ENCODE peak calls at places on chromosomes 12 and 14, in four cellular contexts. One of them, this sample, is unnamed.

GRCh38 chr14:93306844-93307243 is 26.0 kb downstream of the BTBD7 start:
- DNase-seq in tibial artery: no peak
- DNase-seq in SJSA1: no peak
- DNase-seq in aorta: no peak
- DNase-seq in this sample: no peak

GRCh38 chr12:113248842-113249435 is 27.7 kb downstream of the TPCN1 start:
- DNase-seq in tibial artery: no peak
- DNase-seq in SJSA1: no peak
- DNase-seq in aorta: peak
- DNase-seq in this sample: no peak

GRCh38 chr12:75478395-75478794 is 2.2 kb upstream of the GLIPR1 start:
- DNase-seq in tibial artery: no peak
- DNase-seq in SJSA1: no peak
- DNase-seq in aorta: no peak
- DNase-seq in this sample: no peak

GRCh38 chr12:16121953-16122352 is 155.5 kb downstream of the SLC15A5 start:
- DNase-seq in tibial artery: no peak
- DNase-seq in SJSA1: no peak
- DNase-seq in aorta: no peak
- DNase-seq in this sample: no peak

GRCh38 chr12:39616251-39616650 is 3.4 kb downstream of the ABCD2 start:
- DNase-seq in tibial artery: no peak
- DNase-seq in SJSA1: no peak
- DNase-seq in aorta: no peak
- DNase-seq in this sample: no peak

GRCh38 chr12:72467985-72468384 is 195.8 kb downstream of the TRHDE start:
- DNase-seq in tibial artery: no peak
- DNase-seq in SJSA1: no peak
- DNase-seq in aorta: no peak
- DNase-seq in this sample: no peak

GRCh38 chr14:70856851-70857498 is 47.7 kb upstream of the MAP3K9 start:
- DNase-seq in tibial artery: no peak
- DNase-seq in SJSA1: peak
- DNase-seq in aorta: no peak
- DNase-seq in this sample: no peak

GRCh38 chr14:78530078-78530477 is 359.9 kb downstream of the NRXN3 start:
- DNase-seq in tibial artery: no peak
- DNase-seq in SJSA1: no peak
- DNase-seq in aorta: no peak
- DNase-seq in this sample: no peak

GRCh38 chr12:111413442-111414086 is 7.8 kb downstream of the SH2B3 start:
- DNase-seq in tibial artery: no peak
- DNase-seq in SJSA1: no peak
- DNase-seq in aorta: no peak
- DNase-seq in this sample: no peak

GRCh38 chr12:12384601-12385321 is 27.9 kb downstream of the BORCS5 start:
- DNase-seq in tibial artery: no peak
- DNase-seq in SJSA1: no peak
- DNase-seq in aorta: no peak
- DNase-seq in this sample: peak

GRCh38 chr12:17975239-17975638 is 114.8 kb downstream of the RERGL start:
- DNase-seq in tibial artery: no peak
- DNase-seq in SJSA1: no peak
- DNase-seq in aorta: no peak
- DNase-seq in this sample: no peak

GRCh38 chr14:103123634-103124500 is 606 bp downstream of the TNFAIP2 start:
- DNase-seq in tibial artery: peak
- DNase-seq in SJSA1: peak
- DNase-seq in aorta: peak
- DNase-seq in this sample: no peak

GRCh38 chr12:47938093-47938492 is 25.3 kb upstream of the TMEM106C start:
- DNase-seq in tibial artery: no peak
- DNase-seq in SJSA1: peak
- DNase-seq in aorta: no peak
- DNase-seq in this sample: no peak

GRCh38 chr14:76056128-76056527 is 70.6 kb downstream of the IFT43 start:
- DNase-seq in tibial artery: no peak
- DNase-seq in SJSA1: peak
- DNase-seq in aorta: no peak
- DNase-seq in this sample: no peak

GRCh38 chr14:101774006-101774755 is 12.7 kb downstream of the PPP2R5C start:
- DNase-seq in tibial artery: no peak
- DNase-seq in SJSA1: no peak
- DNase-seq in aorta: no peak
- DNase-seq in this sample: no peak

GRCh38 chr14:51668870-51669269 is 17.2 kb downstream of the FRMD6 start:
- DNase-seq in tibial artery: no peak
- DNase-seq in SJSA1: no peak
- DNase-seq in aorta: no peak
- DNase-seq in this sample: no peak

DNA sequence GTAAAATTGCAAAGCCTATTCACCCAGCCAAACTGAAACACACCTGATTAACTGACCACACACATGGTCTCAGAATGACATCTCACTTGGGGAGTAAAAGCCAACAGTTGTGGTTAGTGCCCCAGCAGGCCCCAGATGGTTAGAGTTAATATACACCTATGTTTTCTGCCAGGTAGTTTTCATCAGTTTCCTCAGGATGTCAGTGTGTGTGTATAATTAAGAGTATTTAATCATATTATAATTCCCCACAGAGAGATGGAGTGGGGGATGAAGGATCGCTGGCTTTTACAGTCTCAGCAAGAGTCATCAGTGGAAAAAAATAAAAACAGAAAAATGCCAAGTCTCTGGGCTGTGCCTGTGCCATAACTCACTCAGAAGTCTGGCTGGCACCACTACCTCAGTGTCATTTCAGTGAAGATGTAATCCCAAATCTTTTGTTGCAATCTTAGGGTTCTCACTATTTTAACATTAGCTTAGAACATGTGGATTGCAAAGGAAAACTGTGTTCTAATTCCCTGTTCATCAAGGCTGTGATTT is 412.5 kb downstream of the ZFP36L1 start:
- DNase-seq in tibial artery: no peak
- DNase-seq in SJSA1: no peak
- DNase-seq in aorta: no peak
- DNase-seq in this sample: no peak
- H3K27ac ChIP-seq in tibial artery: peak
- H3K27ac ChIP-seq in SJSA1: peak
- H3K27ac ChIP-seq in aorta: no peak
- H3K27ac ChIP-seq in this sample: no peak

GRCh38 chr12:50362671-50363070 is 33.7 kb downstream of the FAM186A start:
- DNase-seq in tibial artery: no peak
- DNase-seq in SJSA1: no peak
- DNase-seq in aorta: no peak
- DNase-seq in this sample: no peak
- H3K27ac ChIP-seq in tibial artery: no peak
- H3K27ac ChIP-seq in SJSA1: no peak
- H3K27ac ChIP-seq in aorta: no peak
- H3K27ac ChIP-seq in this sample: no peak

GRCh38 chr12:57341275-57341990 is 89.4 kb downstream of the R3HDM2 start:
- DNase-seq in tibial artery: no peak
- DNase-seq in SJSA1: no peak
- DNase-seq in aorta: no peak
- DNase-seq in this sample: no peak

GRCh38 chr12:57347284-57347683 is 83.6 kb downstream of the R3HDM2 start:
- DNase-seq in tibial artery: no peak
- DNase-seq in SJSA1: no peak
- DNase-seq in aorta: no peak
- DNase-seq in this sample: no peak

GRCh38 chr12:57343703-57344378 is 87.0 kb downstream of the R3HDM2 start:
- DNase-seq in tibial artery: no peak
- DNase-seq in SJSA1: no peak
- DNase-seq in aorta: no peak
- DNase-seq in this sample: no peak

GRCh38 chr12:57340104-57340503 is 89.1 kb upstream of the STAC3 start:
- DNase-seq in tibial artery: peak
- DNase-seq in SJSA1: peak
- DNase-seq in aorta: no peak
- DNase-seq in this sample: no peak

GRCh38 chr12:57342207-57342691 is 88.6 kb downstream of the R3HDM2 start:
- DNase-seq in tibial artery: no peak
- DNase-seq in SJSA1: no peak
- DNase-seq in aorta: no peak
- DNase-seq in this sample: peak
- H3K27ac ChIP-seq in tibial artery: no peak
- H3K27ac ChIP-seq in SJSA1: no peak
- H3K27ac ChIP-seq in aorta: no peak
- H3K27ac ChIP-seq in this sample: no peak

GRCh38 chr14:73727181-73727580 is 13.0 kb upstream of the PNMA1 start:
- DNase-seq in tibial artery: peak
- DNase-seq in SJSA1: no peak
- DNase-seq in aorta: no peak
- DNase-seq in this sample: no peak

GRCh38 chr14:73723799-73724621 is 9.8 kb upstream of the PNMA1 start:
- DNase-seq in tibial artery: peak
- DNase-seq in SJSA1: no peak
- DNase-seq in aorta: peak
- DNase-seq in this sample: no peak

GRCh38 chr14:73724696-73725095 is 10.5 kb upstream of the PNMA1 start:
- DNase-seq in tibial artery: peak
- DNase-seq in SJSA1: no peak
- DNase-seq in aorta: no peak
- DNase-seq in this sample: no peak

GRCh38 chr14:73726025-73726961 is 12.1 kb upstream of the PNMA1 start:
- DNase-seq in tibial artery: peak
- DNase-seq in SJSA1: no peak
- DNase-seq in aorta: no peak
- DNase-seq in this sample: no peak

GRCh38 chr14:73725116-73726024 is 11.2 kb upstream of the PNMA1 start:
- DNase-seq in tibial artery: peak
- DNase-seq in SJSA1: no peak
- DNase-seq in aorta: no peak
- DNase-seq in this sample: no peak
- H3K27ac ChIP-seq in tibial artery: peak
- H3K27ac ChIP-seq in SJSA1: no peak
- H3K27ac ChIP-seq in aorta: no peak
- H3K27ac ChIP-seq in this sample: peak

GRCh38 chr12:14066021-14066420 is 84.6 kb upstream of the GRIN2B start:
- DNase-seq in tibial artery: no peak
- DNase-seq in SJSA1: no peak
- DNase-seq in aorta: no peak
- DNase-seq in this sample: no peak
- H3K27ac ChIP-seq in tibial artery: no peak
- H3K27ac ChIP-seq in SJSA1: no peak
- H3K27ac ChIP-seq in aorta: no peak
- H3K27ac ChIP-seq in this sample: no peak

GRCh38 chr14:99747167-99747566 is 46.0 kb upstream of the EML1 start:
- DNase-seq in tibial artery: no peak
- DNase-seq in SJSA1: no peak
- DNase-seq in aorta: no peak
- DNase-seq in this sample: no peak
- H3K27ac ChIP-seq in tibial artery: peak
- H3K27ac ChIP-seq in SJSA1: no peak
- H3K27ac ChIP-seq in aorta: no peak
- H3K27ac ChIP-seq in this sample: no peak

GRCh38 chr14:89418976-89419375 is 1.9 kb upstream of the FOXN3 start:
- DNase-seq in tibial artery: no peak
- DNase-seq in SJSA1: no peak
- DNase-seq in aorta: no peak
- DNase-seq in this sample: no peak

GRCh38 chr14:89417111-89417468 is at the start of gene FOXN3:
- DNase-seq in tibial artery: peak
- DNase-seq in SJSA1: peak
- DNase-seq in aorta: peak
- DNase-seq in this sample: peak

GRCh38 chr14:89419973-89420482 is 3.0 kb upstream of the FOXN3 start:
- DNase-seq in tibial artery: no peak
- DNase-seq in SJSA1: no peak
- DNase-seq in aorta: no peak
- DNase-seq in this sample: no peak

GRCh38 chr14:89417469-89418225 is 614 bp upstream of the FOXN3 start:
- DNase-seq in tibial artery: peak
- DNase-seq in SJSA1: peak
- DNase-seq in aorta: peak
- DNase-seq in this sample: peak

GRCh38 chr14:89418452-89418851 is 1.4 kb upstream of the FOXN3 start:
- DNase-seq in tibial artery: no peak
- DNase-seq in SJSA1: peak
- DNase-seq in aorta: no peak
- DNase-seq in this sample: no peak
- H3K27ac ChIP-seq in tibial artery: peak
- H3K27ac ChIP-seq in SJSA1: no peak
- H3K27ac ChIP-seq in aorta: peak
- H3K27ac ChIP-seq in this sample: peak

This sample was measured in substantia nigra.